ENCODE peak calls at places on chromosomes 13 and 19, in eight cellular contexts. V, Q, G, A, W, Z, I and D are unnamed samples. For H3K4me1 and H3K9me3, the result is how much of the 10 kb centered on the place peaks cover.

GRCh38 chr19:14023404-14024235 is 4.3 kb upstream of the RLN3 start:
- DNase-seq in V (peak), Q (no peak), G (peak), A (peak), W (no peak), Z (no peak), I (no peak), D (peak)

GRCh38 chr19:16403151-16403977 is 68.4 kb downstream of the EPS15L1 start:
- DNase-seq in V (no peak), Q (no peak), G (no peak), A (no peak), W (no peak), Z (no peak), I (no peak), D (no peak)

GRCh38 chr19:43934985-43935708 is at the start of gene ZNF45:
- DNase-seq in V (peak), Q (peak), G (peak), A (peak), W (peak), Z (peak), I (peak), D (peak)

GRCh38 chr13:97329331-97329730 is 104.6 kb upstream of the RAP2A start:
- DNase-seq in V (no peak), Q (no peak), G (no peak), A (no peak), W (no peak), Z (no peak), I (no peak), D (no peak)

GRCh38 chr19:14343286-14343685 is 38.0 kb upstream of the ADGRE5 start:
- DNase-seq in V (no peak), Q (no peak), G (no peak), A (no peak), W (no peak), Z (no peak), I (no peak), D (no peak)

GRCh38 chr19:46288896-46289588 is 7.8 kb upstream of the HIF3A start:
- DNase-seq in V (no peak), Q (no peak), G (no peak), A (no peak), W (no peak), Z (peak), I (peak), D (peak)

GRCh38 chr13:25783480-25784081 is 268.2 kb downstream of the SHISA2 start:
- DNase-seq in V (no peak), Q (no peak), G (no peak), A (no peak), W (no peak), Z (no peak), I (no peak), D (peak)

GRCh38 chr19:45643927-45644771 is 5.0 kb upstream of the EML2 start:
- DNase-seq in V (no peak), Q (no peak), G (no peak), A (no peak), W (no peak), Z (no peak), I (no peak), D (no peak)

GRCh38 chr13:29917573-29918091 is 67.2 kb upstream of the UBL3 start:
- DNase-seq in V (no peak), Q (no peak), G (no peak), A (no peak), W (no peak), Z (no peak), I (no peak), D (no peak)

GRCh38 chr13:112943309-112944125 is 25.5 kb upstream of the MCF2L start:
- DNase-seq in V (peak), Q (no peak), G (peak), A (peak), W (no peak), Z (peak), I (no peak), D (peak)

GRCh38 chr13:50437252-50437651 is 406.2 kb downstream of the DLEU7 start:
- DNase-seq in V (no peak), Q (no peak), G (no peak), A (no peak), W (no peak), Z (no peak), I (no peak), D (no peak)

GRCh38 chr19:34481861-34482379 is 362 bp downstream of the WTIP start:
- DNase-seq in V (peak), Q (no peak), G (no peak), A (no peak), W (no peak), Z (peak), I (peak), D (peak)

GRCh38 chr19:55687281-55688172 is 12.5 kb downstream of the EPN1 start:
- DNase-seq in V (peak), Q (no peak), G (no peak), A (peak), W (no peak), Z (no peak), I (no peak), D (no peak)

GRCh38 chr19:6224308-6224675 is 55.5 kb downstream of the MLLT1 start:
- DNase-seq in V (no peak), Q (no peak), G (no peak), A (no peak), W (no peak), Z (peak), I (no peak), D (no peak)

GRCh38 chr19:4557186-4557970 is 2.1 kb downstream of the SEMA6B start:
- DNase-seq in V (no peak), Q (no peak), G (no peak), A (no peak), W (no peak), Z (no peak), I (no peak), D (no peak)

GRCh38 chr13:101327844-101328243 is 88.5 kb downstream of the NALCN start:
- DNase-seq in V (no peak), Q (no peak), G (no peak), A (no peak), W (no peak), Z (no peak), I (no peak), D (no peak)

GRCh38 chr19:19113040-19113541 is 25.2 kb downstream of the TMEM161A start:
- DNase-seq in V (no peak), Q (no peak), G (no peak), A (no peak), W (no peak), Z (no peak), I (no peak), D (peak)

GRCh38 chr19:44816301-44816700 is 7.4 kb downstream of the BCAM start:
- DNase-seq in V (no peak), Q (no peak), G (no peak), A (no peak), W (no peak), Z (no peak), I (no peak), D (peak)

GRCh38 chr13:32905864-32906180 is 110.4 kb upstream of the KL start:
- DNase-seq in V (no peak), Q (peak), G (no peak), A (no peak), W (no peak), Z (no peak), I (no peak), D (peak)

GRCh38 chr13:21703846-21704245 is 33.0 kb downstream of the FGF9 start:
- DNase-seq in V (no peak), Q (no peak), G (no peak), A (no peak), W (no peak), Z (no peak), I (no peak), D (no peak)

GRCh38 chr19:1875646-1876493 is 9.4 kb downstream of the ABHD17A start:
- DNase-seq in V (peak), Q (peak), G (peak), A (peak), W (peak), Z (peak), I (peak), D (peak)

GRCh38 chr13:31209172-31209818 is 9.5 kb downstream of the B3GLCT start:
- DNase-seq in V (no peak), Q (no peak), G (peak), A (no peak), W (no peak), Z (peak), I (no peak), D (peak)

GRCh38 chr13:25171517-25172302 is at the start of gene AMER2:
- DNase-seq in V (no peak), Q (no peak), G (peak), A (no peak), W (no peak), Z (peak), I (no peak), D (no peak)

GRCh38 chr19:4547303-4548237 is 7.7 kb upstream of the LRG1 start:
- DNase-seq in V (peak), Q (no peak), G (peak), A (peak), W (peak), Z (no peak), I (no peak), D (no peak)

GRCh38 chr19:6167115-6167514 is 31.6 kb downstream of the ACSBG2 start:
- DNase-seq in V (no peak), Q (no peak), G (no peak), A (no peak), W (no peak), Z (no peak), I (no peak), D (no peak)

GRCh38 chr19:899363-900301 is 6.3 kb downstream of the RNU6-9 start:
- DNase-seq in V (no peak), Q (no peak), G (no peak), A (no peak), W (no peak), Z (no peak), I (no peak), D (no peak)

GRCh38 chr13:41914552-41914951 is 46.4 kb downstream of the VWA8 start:
- DNase-seq in V (no peak), Q (no peak), G (no peak), A (no peak), W (no peak), Z (no peak), I (no peak), D (no peak)

GRCh38 chr19:53823380-53824120 is 564 bp downstream of the NLRP12 start:
- DNase-seq in V (no peak), Q (no peak), G (no peak), A (no peak), W (no peak), Z (no peak), I (no peak), D (no peak)

GRCh38 chr13:113499936-113500335 is 9.4 kb upstream of the DCUN1D2 start:
- DNase-seq in V (no peak), Q (no peak), G (no peak), A (no peak), W (no peak), Z (no peak), I (no peak), D (no peak)

DNA sequence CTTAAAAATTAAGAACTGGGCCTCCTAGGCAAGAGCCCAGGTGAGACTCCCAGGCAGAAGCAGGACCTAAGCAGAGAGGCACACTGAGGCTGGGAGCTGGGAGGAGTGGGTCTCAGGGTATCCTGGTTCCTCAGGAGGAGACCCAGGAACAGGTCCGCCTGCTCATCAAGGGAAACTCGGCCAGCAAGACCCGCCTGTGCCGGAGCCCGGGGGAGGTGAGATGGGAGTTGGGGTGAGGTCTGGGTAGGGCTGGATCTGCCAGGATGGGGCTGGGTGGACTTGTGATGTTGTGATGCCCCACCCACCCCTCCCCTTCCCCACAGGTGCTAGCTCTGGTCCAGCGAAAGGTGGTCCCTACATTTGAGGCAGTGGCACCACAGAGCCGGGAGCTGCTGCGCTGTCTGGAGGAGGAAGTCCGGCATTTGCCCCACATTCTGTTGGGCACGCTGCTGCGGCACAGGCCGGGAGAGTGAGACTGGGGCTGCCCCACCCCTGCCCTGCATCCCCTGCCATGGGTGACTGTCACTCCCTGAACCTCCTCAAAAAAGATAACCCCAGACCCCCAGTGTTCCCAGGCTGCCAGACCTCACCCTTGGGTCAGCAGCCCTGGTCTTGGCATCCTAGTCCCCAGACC is 6.9 kb downstream of the HAUS5 start:
- DNase-seq in V (no peak), Q (no peak), G (no peak), A (no peak), W (no peak), Z (no peak), I (no peak), D (no peak)
- H3K4me1 ChIP-seq in V (under half), Q (under half), G (under half), A (under half), W (under half), Z (under half), I (under half), D (under half)

GRCh38 chr19:58009301-58009665 is 6.7 kb upstream of the ZNF606 start:
- DNase-seq in V (no peak), Q (no peak), G (no peak), A (no peak), W (no peak), Z (no peak), I (no peak), D (no peak)
- H3K9me3 ChIP-seq in V (half or more), Q (under half), G (half or more), A (under half), W (under half), Z (under half), I (half or more), D (under half)

DNA sequence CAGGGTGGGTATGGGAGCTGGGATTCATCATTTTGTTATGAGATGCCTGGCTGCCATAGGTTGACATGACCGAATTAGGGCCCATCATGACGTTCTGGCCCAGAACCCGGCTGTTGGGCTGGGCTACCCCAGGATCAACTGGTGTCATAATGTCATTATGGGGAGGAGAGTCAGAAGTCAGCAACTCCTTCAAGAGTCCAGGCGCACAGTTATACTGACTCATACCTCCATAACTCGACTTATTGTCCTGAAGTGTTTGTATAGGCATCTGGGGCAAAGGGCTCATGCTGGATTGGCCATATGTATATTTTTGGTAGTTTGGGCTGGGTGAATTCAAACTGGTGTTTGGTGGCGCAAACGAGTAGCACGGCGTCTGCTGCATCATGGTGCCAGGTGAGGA is 106.5 kb downstream of the FOXO1 start:
- DNase-seq in V (no peak), Q (no peak), G (no peak), A (no peak), W (no peak), Z (no peak), I (no peak), D (no peak)
- H3K4me1 ChIP-seq in V (under half), Q (under half), G (half or more), A (under half), W (under half), Z (half or more), I (under half), D (under half)

DNA sequence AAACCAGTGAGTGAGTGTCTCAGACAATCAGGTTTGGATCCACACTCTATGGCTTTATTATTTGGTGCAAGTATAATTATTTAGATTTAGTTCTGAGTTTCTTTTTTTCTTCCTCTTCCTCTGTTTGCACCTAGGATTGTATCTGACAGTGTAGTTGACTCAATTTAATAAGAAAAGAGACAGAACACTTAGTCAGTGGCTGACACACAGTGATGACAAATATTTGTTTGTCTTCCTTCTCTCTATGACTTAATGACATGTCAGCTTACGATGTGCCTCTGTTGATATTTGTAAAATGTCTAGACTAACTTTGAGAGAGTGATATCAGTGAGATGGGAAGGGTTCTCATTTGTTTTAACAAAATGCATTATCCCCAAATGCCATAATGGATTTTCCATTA is 129.5 kb upstream of the SLC10A2 start:
- DNase-seq in V (no peak), Q (no peak), G (no peak), A (no peak), W (no peak), Z (no peak), I (no peak), D (no peak)
- H3K9me3 ChIP-seq in V (under half), Q (under half), G (under half), A (under half), W (under half), Z (under half), I (under half), D (under half)

GRCh38 chr13:38538412-38538811 is 148.5 kb upstream of the FREM2 start:
- DNase-seq in V (no peak), Q (no peak), G (no peak), A (no peak), W (no peak), Z (no peak), I (no peak), D (no peak)
- H3K4me1 ChIP-seq in V (under half), Q (under half), G (under half), A (under half), W (under half), Z (under half), I (under half), D (under half)

GRCh38 chr19:29610574-29611271 is 4.6 kb downstream of the POP4 start:
- DNase-seq in V (peak), Q (peak), G (peak), A (peak), W (peak), Z (peak), I (peak), D (peak)

GRCh38 chr19:29614046-29614445 is 8.0 kb downstream of the POP4 start:
- DNase-seq in V (no peak), Q (no peak), G (no peak), A (no peak), W (no peak), Z (no peak), I (no peak), D (no peak)

GRCh38 chr19:29612801-29613595 is 6.9 kb downstream of the POP4 start:
- DNase-seq in V (no peak), Q (no peak), G (no peak), A (no peak), W (no peak), Z (no peak), I (no peak), D (no peak)

GRCh38 chr19:29610213-29610573 is 4.1 kb downstream of the POP4 start:
- DNase-seq in V (peak), Q (no peak), G (no peak), A (no peak), W (no peak), Z (no peak), I (peak), D (no peak)

GRCh38 chr19:29612121-29612520 is 6.0 kb downstream of the POP4 start:
- DNase-seq in V (no peak), Q (no peak), G (no peak), A (no peak), W (no peak), Z (no peak), I (no peak), D (no peak)
- H3K9me3 ChIP-seq in V (under half), Q (under half), G (under half), A (under half), W (under half), Z (under half), I (under half), D (under half)